ENCODE peak calls at places on chromosomes 4 and X, in five cellular contexts. D is stimulated activated CD4-positive, alpha-beta T cell treated with anti-CD3 and anti-CD28 coated beads, Interleukin-12 subunit alpha, Interleukin-12 subunit beta, amount 100 ng/mL, for 48 hours; J is RCC 7860; R is nephron progenitor cell; E is stimulated activated CD8-positive, alpha-beta memory T cell treated with anti-CD3 and anti-CD28 coated beads, Interleukin-7, amount 100 ng/mL, for 48 hours. X is an unnamed sample.

GRCh38 chrX:72641601-72642000 is 69.0 kb upstream of the HDAC8 start:
- DNase-seq in D (no peak), J (no peak), R (no peak), E (no peak), X (no peak)

GRCh38 chr4:85717847-85718246 is 242.9 kb downstream of the ARHGAP24 start:
- DNase-seq in D (no peak), J (no peak), R (no peak), E (no peak), X (no peak)

GRCh38 chr4:111793686-111794085 is 351.6 kb upstream of the FAM241A start:
- DNase-seq in D (no peak), J (no peak), R (no peak), E (no peak), X (no peak)

GRCh38 chr4:7328913-7329638 is 105.7 kb downstream of the PSAPL1 start:
- DNase-seq in D (no peak), J (peak), R (no peak), E (no peak), X (no peak)

GRCh38 chr4:1505511-1506451 is 99.5 kb upstream of the NKX1-1 start:
- DNase-seq in D (no peak), J (no peak), R (no peak), E (no peak), X (no peak)

GRCh38 chr4:189178125-189178746 is 762.4 kb upstream of the FRG1 start:
- DNase-seq in D (no peak), J (no peak), R (no peak), E (no peak), X (no peak)

GRCh38 chr4:3307486-3307885 is 14.7 kb downstream of the RGS12 start:
- DNase-seq in D (no peak), J (no peak), R (no peak), E (no peak), X (no peak)

GRCh38 chrX:23773601-23774175 is 9.3 kb upstream of the SAT1 start:
- DNase-seq in D (no peak), J (no peak), R (no peak), E (no peak), X (no peak)

GRCh38 chr4:20520901-20521300 is 179.4 kb upstream of the PACRGL start:
- DNase-seq in D (no peak), J (peak), R (no peak), E (no peak), X (no peak)

GRCh38 chr4:81214518-81215218 is 354 bp downstream of the PRKG2 start:
- DNase-seq in D (no peak), J (no peak), R (peak), E (no peak), X (no peak)

GRCh38 chr4:57605374-57605773 is 495.2 kb upstream of the IGFBP7 start:
- DNase-seq in D (no peak), J (no peak), R (no peak), E (no peak), X (no peak)

GRCh38 chrX:10254746-10255145 is 98.0 kb downstream of the CLCN4 start:
- DNase-seq in D (no peak), J (peak), R (no peak), E (no peak), X (peak)

GRCh38 chrX:17519349-17519748 is 144.3 kb downstream of the NHS start:
- DNase-seq in D (no peak), J (no peak), R (no peak), E (no peak), X (no peak)

GRCh38 chr4:155679343-155679742 is 12.7 kb downstream of the GUCY1A1 start:
- DNase-seq in D (no peak), J (no peak), R (no peak), E (no peak), X (no peak)

GRCh38 chr4:2797188-2797544 is 4.3 kb downstream of the SH3BP2 start:
- DNase-seq in D (no peak), J (no peak), R (no peak), E (no peak), X (no peak)

GRCh38 chrX:124217289-124218251 is 114.9 kb upstream of the TEX13D start:
- DNase-seq in D (no peak), J (peak), R (peak), E (peak), X (peak)

GRCh38 chr4:48138936-48139335 is 4.9 kb upstream of the TXK start:
- DNase-seq in D (no peak), J (no peak), R (no peak), E (no peak), X (no peak)

GRCh38 chrX:23334871-23335599 is 386 bp downstream of the PTCHD1 start:
- DNase-seq in D (no peak), J (no peak), R (peak), E (no peak), X (no peak)

GRCh38 chrX:26411045-26411444 is 195.1 kb downstream of the MAGEB5 start:
- DNase-seq in D (no peak), J (no peak), R (no peak), E (no peak), X (no peak)

GRCh38 chrX:43644124-43644701 is 11.9 kb upstream of the MAOA start:
- DNase-seq in D (no peak), J (peak), R (no peak), E (no peak), X (peak)

GRCh38 chrX:139287155-139287924 is 243.2 kb upstream of the F9 start:
- DNase-seq in D (no peak), J (no peak), R (no peak), E (no peak), X (no peak)

GRCh38 chr4:72319596-72319995 is 249.4 kb downstream of the ADAMTS3 start:
- DNase-seq in D (no peak), J (peak), R (no peak), E (no peak), X (peak)

GRCh38 chr4:12507868-12508481 is 976.2 kb downstream of the RAB28 start:
- DNase-seq in D (no peak), J (no peak), R (no peak), E (no peak), X (no peak)